ENCODE peak calls at places on chromosome 10, in eight cellular contexts. S is heart left ventricle, A is AG04450, C is small intestine, R is endodermal cell, H is A549, G is tibial nerve, V is ovary. L is an unnamed sample.

GRCh38 chr10:8272794-8273425 is 218.4 kb downstream of the GATA3 start:
- DNase-seq in V (no peak), G (no peak), H (no peak), S (no peak), R (no peak), A (no peak), C (no peak), L (no peak)

GRCh38 chr10:30373596-30374327 is 24.7 kb upstream of the MTPAP start:
- DNase-seq in C (peak), V (no peak), R (peak), S (no peak), H (no peak), A (no peak), G (no peak), L (no peak)

GRCh38 chr10:80196270-80196949 is 8.9 kb downstream of the ANXA11 start:
- DNase-seq in S (peak), V (no peak), R (peak), G (no peak), A (no peak), C (peak), H (peak), L (peak)

GRCh38 chr10:132421377-132422168 is 24.6 kb downstream of the PWWP2B start:
- DNase-seq in V (peak), H (peak), A (no peak), C (peak), S (peak), G (peak), R (no peak), L (peak)

GRCh38 chr10:100882681-100883321 is 30.0 kb upstream of the SLF2 start:
- DNase-seq in H (no peak), G (no peak), A (peak), C (no peak), R (peak), V (peak), S (peak), L (no peak)

GRCh38 chr10:118729641-118730258 is 25.0 kb downstream of the CACUL1 start:
- DNase-seq in V (no peak), R (no peak), S (no peak), A (no peak), H (no peak), C (peak), G (no peak), L (no peak)

GRCh38 chr10:21138769-21139324 is 241.7 kb upstream of the NEBL start:
- DNase-seq in A (no peak), H (no peak), C (no peak), G (no peak), R (no peak), V (no peak), S (no peak), L (no peak)

GRCh38 chr10:47243791-47244190 is 56.2 kb upstream of the GDF10 start:
- DNase-seq in V (peak), R (peak), H (no peak), S (peak), C (no peak), G (peak), A (no peak), L (peak)

GRCh38 chr10:132448248-132448731 is 51.3 kb downstream of the PWWP2B start:
- DNase-seq in H (peak), S (peak), V (no peak), A (no peak), C (peak), R (peak), G (peak), L (peak)

GRCh38 chr10:7320072-7320471 is 90.8 kb downstream of the SFMBT2 start:
- DNase-seq in S (no peak), H (no peak), A (no peak), G (no peak), C (no peak), R (no peak), V (no peak), L (no peak)

GRCh38 chr10:46557319-46558140 is 1.1 kb upstream of the GPRIN2 start:
- DNase-seq in V (peak), G (peak), C (no peak), R (peak), H (no peak), S (peak), A (no peak), L (peak)

DNA sequence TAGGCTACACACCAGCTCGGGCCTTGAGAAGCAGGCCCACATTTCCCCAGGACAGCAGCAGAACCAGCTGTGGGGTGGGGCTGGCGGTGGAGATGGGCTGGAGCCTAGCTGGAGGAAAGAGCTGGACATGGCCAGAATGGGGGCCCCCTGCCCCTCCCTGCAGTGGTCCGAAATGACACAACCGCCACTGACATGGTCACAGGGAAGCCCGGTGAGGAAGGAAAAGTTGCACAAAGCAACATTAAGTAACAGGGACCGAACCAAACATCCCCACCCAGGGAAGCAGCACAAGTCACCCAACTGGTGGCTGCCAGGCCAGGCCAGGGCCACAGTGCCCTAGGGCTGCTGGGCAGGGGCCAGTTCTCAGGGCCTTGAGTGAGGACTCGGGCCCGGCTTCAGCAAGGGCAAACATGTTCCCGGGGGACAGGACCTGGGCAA is 33.2 kb downstream of the PSAP start:
- DNase-seq in R (no peak), G (peak), V (no peak), C (no peak), S (peak), A (no peak), H (no peak), L (peak)
- H3K27ac ChIP-seq in R (no peak), G (peak), V (no peak), C (no peak), S (peak), A (no peak), H (no peak), L (peak)

GRCh38 chr10:114768394-114768786 is 53.2 kb upstream of the FHIP2A start:
- DNase-seq in R (peak), H (no peak), A (no peak), S (no peak), C (no peak), V (no peak), G (no peak), L (no peak)

GRCh38 chr10:114764656-114765055 is 56.9 kb upstream of the FHIP2A start:
- DNase-seq in H (no peak), C (no peak), V (no peak), A (no peak), S (no peak), G (no peak), R (no peak), L (no peak)

GRCh38 chr10:114767589-114768393 is 53.8 kb upstream of the FHIP2A start:
- DNase-seq in G (no peak), S (peak), V (peak), H (no peak), R (peak), A (no peak), C (peak), L (peak)

GRCh38 chr10:114767101-114767588 is 54.4 kb upstream of the FHIP2A start:
- DNase-seq in S (no peak), H (no peak), R (no peak), C (no peak), G (no peak), V (no peak), A (peak), L (no peak)

DNA sequence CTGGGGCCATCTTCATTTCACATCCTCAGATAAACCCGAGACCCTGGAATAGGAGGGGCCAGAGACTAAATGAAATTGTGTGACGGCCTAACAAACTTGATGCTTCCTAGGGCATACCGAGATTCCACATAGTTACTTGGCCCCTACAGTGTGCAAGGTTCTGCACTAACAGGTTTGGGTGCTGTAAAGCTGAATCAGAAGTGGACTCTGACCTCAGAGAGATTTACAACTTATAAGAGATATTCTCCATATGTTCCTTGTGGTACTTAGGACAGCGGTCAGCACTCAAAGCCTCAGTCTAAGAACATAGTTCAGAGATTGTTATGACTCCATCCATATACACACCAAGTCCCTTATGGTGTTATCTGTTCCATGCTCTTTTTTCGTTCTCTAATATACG is 55.1 kb upstream of the FHIP2A start:
- DNase-seq in A (no peak), G (no peak), S (no peak), H (no peak), V (no peak), C (peak), R (no peak), L (no peak)
- H3K4me3 ChIP-seq in A (no peak), G (no peak), S (peak), H (no peak), V (no peak), C (no peak), R (no peak), L (peak)

DNA sequence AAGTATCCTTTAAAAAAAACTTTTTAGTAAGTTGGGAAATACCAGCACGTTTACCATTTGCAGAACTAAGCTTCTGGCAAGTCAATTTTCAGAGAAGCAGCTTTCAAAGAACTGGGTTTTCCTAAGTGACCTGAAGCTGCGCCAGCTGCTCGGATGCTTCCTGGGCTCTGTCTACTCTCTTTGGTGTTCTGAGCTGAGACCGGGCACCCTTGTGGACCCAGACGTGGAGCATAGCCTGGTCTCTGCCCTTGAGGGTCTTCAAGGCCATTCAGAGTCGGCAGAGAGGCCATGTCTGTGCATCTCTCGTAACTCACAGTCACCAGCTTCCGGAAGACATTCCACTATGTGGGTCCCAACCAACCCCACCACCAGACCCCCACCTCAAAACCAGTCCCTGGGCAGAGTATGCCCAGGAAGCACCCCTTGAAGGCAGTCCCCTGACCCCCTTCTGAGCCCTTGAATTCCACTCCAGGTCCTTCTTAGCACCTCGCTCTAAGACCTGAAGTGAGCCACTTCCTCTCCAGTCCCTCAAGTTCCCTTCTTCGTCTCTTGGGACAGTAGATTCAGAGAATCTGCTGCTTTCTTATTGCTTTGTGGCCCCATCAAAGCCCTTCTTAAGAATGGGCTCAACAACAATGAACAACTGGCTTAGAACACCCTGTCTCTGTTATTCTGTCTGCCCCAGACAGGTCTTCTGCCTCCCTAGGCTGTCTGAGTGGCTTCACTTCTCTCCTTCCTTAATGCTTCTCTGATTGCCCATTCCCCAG is 8.5 kb downstream of the CALML5 start:
- DNase-seq in C (no peak), H (no peak), G (no peak), R (no peak), S (no peak), A (no peak), V (no peak), L (no peak)
- H3K27ac ChIP-seq in C (no peak), H (no peak), G (no peak), R (no peak), S (no peak), A (no peak), V (no peak), L (no peak)

DNA sequence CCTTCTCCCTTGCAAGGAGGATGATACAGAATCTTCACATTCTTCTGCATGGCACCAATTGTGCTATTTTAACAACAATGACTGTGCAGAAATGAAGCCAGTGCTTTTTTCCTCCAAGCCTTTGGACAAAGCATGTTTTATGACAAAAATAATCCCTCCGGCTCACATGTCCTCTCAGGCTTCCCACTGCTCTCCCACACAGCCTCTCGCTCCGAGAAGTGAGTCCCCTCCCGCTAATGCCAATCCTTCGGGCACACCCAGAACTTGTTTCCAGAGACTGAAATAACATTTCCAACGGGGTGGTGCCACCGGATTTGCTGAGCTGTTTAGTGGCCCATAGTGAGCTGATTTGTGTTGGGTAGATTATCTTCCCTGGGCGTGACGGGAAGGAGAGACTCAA is 35.8 kb downstream of the RBM17 start:
- DNase-seq in C (peak), V (no peak), A (no peak), H (peak), R (peak), G (no peak), S (peak), L (no peak)
- H3K4me3 ChIP-seq in C (no peak), V (no peak), A (no peak), H (no peak), R (no peak), G (no peak), S (no peak), L (peak)

GRCh38 chr10:14429043-14429713 is 98.5 kb upstream of the FRMD4A start:
- DNase-seq in S (no peak), H (no peak), C (no peak), R (peak), A (no peak), V (no peak), G (no peak), L (no peak)
- H3K27ac ChIP-seq in S (no peak), H (no peak), C (no peak), R (no peak), A (no peak), V (no peak), G (no peak), L (no peak)

GRCh38 chr10:99658622-99659030 is 683 bp upstream of the ENTPD7 start:
- DNase-seq in A (no peak), C (peak), S (peak), R (peak), H (peak), V (peak), G (peak), L (peak)

GRCh38 chr10:99661370-99661749 is 2.1 kb downstream of the ENTPD7 start:
- DNase-seq in V (no peak), A (peak), H (peak), C (peak), R (no peak), S (no peak), G (no peak), L (no peak)

GRCh38 chr10:99659031-99659867 is at the start of gene ENTPD7:
- DNase-seq in H (peak), A (peak), S (peak), G (peak), C (peak), V (peak), R (peak), L (peak)

GRCh38 chr10:99659868-99660366 is 608 bp downstream of the ENTPD7 start:
- DNase-seq in H (no peak), C (peak), S (no peak), A (no peak), G (no peak), R (no peak), V (no peak), L (no peak)

GRCh38 chr10:99660662-99661369 is 1.5 kb downstream of the ENTPD7 start:
- DNase-seq in H (no peak), G (no peak), V (no peak), A (no peak), R (no peak), C (peak), S (no peak), L (no peak)
- H3K4me3 ChIP-seq in H (peak), G (no peak), V (no peak), A (peak), R (peak), C (no peak), S (no peak), L (no peak)

GRCh38 chr10:87505366-87506113 is 847 bp downstream of the MINPP1 start:
- DNase-seq in A (no peak), S (peak), C (peak), R (peak), V (no peak), G (no peak), H (peak), L (no peak)
- H3K27ac ChIP-seq in A (peak), S (peak), C (peak), R (peak), V (peak), G (peak), H (peak), L (peak)

GRCh38 chr10:499991-500390 is 189.5 kb downstream of the DIP2C start:
- DNase-seq in G (no peak), R (no peak), A (no peak), V (no peak), H (no peak), S (peak), C (no peak), L (peak)

GRCh38 chr10:500876-501275 is 188.6 kb downstream of the DIP2C start:
- DNase-seq in A (no peak), C (no peak), S (peak), R (no peak), G (no peak), H (no peak), V (no peak), L (no peak)

GRCh38 chr10:498760-499435 is 190.6 kb downstream of the DIP2C start:
- DNase-seq in R (no peak), V (no peak), G (no peak), S (peak), A (no peak), C (no peak), H (no peak), L (peak)

GRCh38 chr10:504131-504611 is 185.3 kb downstream of the DIP2C start:
- DNase-seq in G (no peak), V (no peak), S (peak), H (no peak), C (no peak), R (no peak), A (no peak), L (no peak)

GRCh38 chr10:501596-501995 is 187.9 kb downstream of the DIP2C start:
- DNase-seq in G (no peak), H (no peak), V (no peak), A (no peak), C (peak), S (peak), R (no peak), L (no peak)
- H3K4me3 ChIP-seq in G (no peak), H (no peak), V (no peak), A (no peak), C (no peak), S (no peak), R (no peak), L (no peak)

L was measured in psoas muscle.